ENCODE peak calls at places on chromosomes 1 and 21, in nine cellular contexts. R is stimulated activated effector memory CD8-positive, alpha-beta T cell treated with anti-CD3 and anti-CD28 coated beads, Interleukin-12 subunit alpha, Interleukin-12 subunit beta, amount 100 ng/mL, for 72 hours; F is GM20000; M is lower leg skin; Q is ecto neural progenitor cell; H is stimulated activated CD4-positive, alpha-beta T cell treated with anti-CD3 and anti-CD28 coated beads, Interleukin-1b, Interleukin-23, amount 100 ng/mL, for 24 hours; Z is HuH-7; N is DMS53; C is NCI-H1417. U is an unnamed sample.

GRCh38 chr1:86704972-86705632 is 726 bp downstream of the SH3GLB1 start:
- DNase-seq in R (peak; percentile 77), F (peak; percentile 59), M (peak; percentile 90), Q (no peak), H (no peak), Z (peak; percentile 36), N (peak; percentile 79), C (peak; percentile 88), U (peak; percentile 12)

GRCh38 chr1:200437556-200438203 is 27.8 kb upstream of the ZNF281 start:
- DNase-seq in R (no peak), F (peak; percentile 31), M (no peak), Q (no peak), H (no peak), Z (no peak), N (no peak), C (no peak), U (no peak)

GRCh38 chr1:213939888-213940287 is 47.9 kb upstream of the PROX1 start:
- DNase-seq in R (no peak), F (no peak), M (no peak), Q (no peak), H (no peak), Z (no peak), N (no peak), C (no peak), U (no peak)

GRCh38 chr1:207798847-207799246 is 47.0 kb downstream of the CD46 start:
- DNase-seq in R (no peak), F (no peak), M (no peak), Q (peak; percentile 39), H (no peak), Z (no peak), N (no peak), C (no peak), U (no peak)

GRCh38 chr1:51313961-51314777 is 16.2 kb downstream of the TTC39A start:
- DNase-seq in R (no peak), F (no peak), M (no peak), Q (no peak), H (no peak), Z (no peak), N (peak; percentile 89), C (no peak), U (no peak)

GRCh38 chr21:32331444-32332305 is 33.0 kb downstream of the MRAP start:
- DNase-seq in R (no peak), F (no peak), M (peak; percentile 63), Q (no peak), H (no peak), Z (no peak), N (no peak), C (no peak), U (no peak)

GRCh38 chr1:17419626-17420328 is 19.7 kb downstream of the RCC2 start:
- DNase-seq in R (peak; percentile 76), F (peak; percentile 82), M (peak; percentile 91), Q (peak; percentile 83), H (peak; percentile 50), Z (peak; percentile 88), N (peak; percentile 60), C (no peak), U (peak; percentile 84)

GRCh38 chr1:59511476-59512465 is 214.9 kb downstream of the FGGY start:
- DNase-seq in R (no peak), F (no peak), M (no peak), Q (no peak), H (no peak), Z (peak; percentile 15), N (peak; percentile 32), C (no peak), U (no peak)

GRCh38 chr1:158924677-158925076 is 6.7 kb upstream of the PYHIN1 start:
- DNase-seq in R (no peak), F (no peak), M (no peak), Q (no peak), H (no peak), Z (no peak), N (no peak), C (no peak), U (no peak)

GRCh38 chr1:94798054-94798453 is 22.1 kb upstream of the SLC44A3 start:
- DNase-seq in R (no peak), F (no peak), M (no peak), Q (no peak), H (no peak), Z (no peak), N (no peak), C (no peak), U (no peak)

GRCh38 chr1:17755120-17755519 is at the start of gene ACTL8:
- DNase-seq in R (peak; percentile 48), F (no peak), M (no peak), Q (no peak), H (no peak), Z (no peak), N (peak; percentile 64), C (no peak), U (no peak)

GRCh38 chr1:39700348-39700747 is 9.1 kb upstream of the HPCAL4 start:
- DNase-seq in R (no peak), F (no peak), M (peak; percentile 53), Q (no peak), H (no peak), Z (no peak), N (no peak), C (no peak), U (no peak)

GRCh38 chr1:210250665-210250997 is 18.0 kb downstream of the SERTAD4 start:
- DNase-seq in R (no peak), F (peak; percentile 39), M (no peak), Q (peak; percentile 80), H (no peak), Z (no peak), N (peak; percentile 90), C (peak; percentile 77), U (no peak)

GRCh38 chr1:186828612-186829542 is at the start of gene PLA2G4A:
- DNase-seq in R (no peak), F (peak; percentile 32), M (peak; percentile 86), Q (no peak), H (no peak), Z (no peak), N (peak; percentile 25), C (no peak), U (no peak)

GRCh38 chr1:158810311-158810710 is 20.8 kb upstream of the MNDA start:
- DNase-seq in R (no peak), F (no peak), M (no peak), Q (no peak), H (no peak), Z (no peak), N (no peak), C (no peak), U (no peak)

GRCh38 chr1:905071-905749 is 18.5 kb upstream of the SAMD11 start:
- DNase-seq in R (peak; percentile 52), F (peak; percentile 78), M (peak; percentile 91), Q (peak; percentile 63), H (no peak), Z (peak; percentile 17), N (no peak), C (peak; percentile 38), U (peak; percentile 53)

GRCh38 chr21:33368124-33368523 is 35.1 kb upstream of the IFNGR2 start:
- DNase-seq in R (no peak), F (no peak), M (no peak), Q (no peak), H (no peak), Z (no peak), N (no peak), C (no peak), U (no peak)

GRCh38 chr1:206693592-206693991 is 8.9 kb downstream of the MAPKAPK2 start:
- DNase-seq in R (no peak), F (no peak), M (no peak), Q (no peak), H (no peak), Z (no peak), N (no peak), C (no peak), U (no peak)

GRCh38 chr1:182703539-182703938 is 19.2 kb upstream of the RGS8 start:
- DNase-seq in R (no peak), F (no peak), M (no peak), Q (no peak), H (no peak), Z (no peak), N (peak; percentile 48), C (peak; percentile 65), U (no peak)

GRCh38 chr1:181503130-181503810 is 20.0 kb downstream of the CACNA1E start:
- DNase-seq in R (no peak), F (no peak), M (no peak), Q (no peak), H (no peak), Z (no peak), N (no peak), C (no peak), U (no peak)

GRCh38 chr1:154474802-154475201 is 27.2 kb upstream of the TDRD10 start:
- DNase-seq in R (no peak), F (no peak), M (peak; percentile 75), Q (no peak), H (no peak), Z (no peak), N (no peak), C (no peak), U (no peak)

GRCh38 chr21:37461494-37461893 is 94.9 kb downstream of the DYRK1A start:
- DNase-seq in R (no peak), F (peak; percentile 34), M (no peak), Q (no peak), H (no peak), Z (no peak), N (no peak), C (no peak), U (no peak)

GRCh38 chr1:48552420-48552819 is 80.4 kb upstream of the SPATA6 start:
- DNase-seq in R (no peak), F (peak; percentile 13), M (no peak), Q (no peak), H (no peak), Z (no peak), N (peak; percentile 78), C (peak; percentile 35), U (no peak)

GRCh38 chr21:14737922-14738321 is 191.8 kb upstream of the SAMSN1 start:
- DNase-seq in R (no peak), F (peak; percentile 9), M (no peak), Q (no peak), H (peak; percentile 5), Z (peak; percentile 6), N (peak; percentile 79), C (peak; percentile 1), U (no peak)

GRCh38 chr1:23776198-23776597 is 2.0 kb upstream of the PITHD1 start:
- DNase-seq in R (no peak), F (no peak), M (no peak), Q (no peak), H (no peak), Z (no peak), N (no peak), C (no peak), U (no peak)

GRCh38 chr1:153985341-153985912 is 712 bp downstream of the RAB13 start:
- DNase-seq in R (no peak), F (no peak), M (peak; percentile 92), Q (no peak), H (peak; percentile 59), Z (no peak), N (no peak), C (no peak), U (no peak)

GRCh38 chr1:169529068-169529642 is 43.4 kb upstream of the SLC19A2 start:
- DNase-seq in R (no peak), F (no peak), M (no peak), Q (no peak), H (no peak), Z (no peak), N (peak; percentile 92), C (peak; percentile 52), U (no peak)

GRCh38 chr1:87024936-87025537 is 110.6 kb downstream of the HS2ST1 start:
- DNase-seq in R (no peak), F (peak; percentile 34), M (no peak), Q (no peak), H (no peak), Z (peak; percentile 34), N (peak; percentile 83), C (peak; percentile 21), U (no peak)

GRCh38 chr1:27392096-27392777 is at the start of gene GPR3:
- DNase-seq in R (peak; percentile 95), F (peak; percentile 96), M (peak; percentile 98), Q (peak; percentile 94), H (peak; percentile 93), Z (peak; percentile 95), N (peak; percentile 97), C (peak; percentile 89), U (peak; percentile 95)

GRCh38 chr21:38796426-38796825 is 9.3 kb upstream of the ETS2 start:
- DNase-seq in R (no peak), F (no peak), M (no peak), Q (no peak), H (no peak), Z (no peak), N (peak; percentile 45), C (no peak), U (no peak)

GRCh38 chr1:170765712-170766330 is 101.9 kb downstream of the PRRX1 start:
- DNase-seq in R (no peak), F (no peak), M (no peak), Q (no peak), H (no peak), Z (no peak), N (peak; percentile 46), C (no peak), U (no peak)